ENCODE peak calls at places on chromosomes 5 and 9, in four cellular contexts. S is GM13976, F is lower lobe of right lung, Y is fibroblast of pulmonary artery. T is an unnamed sample.

GRCh38 chr9:2210201-2210600 is 195.1 kb downstream of the SMARCA2 start:
- DNase-seq in S (no peak), F (no peak), Y (no peak), T (no peak)

GRCh38 chr5:32707394-32707997 is 3.6 kb upstream of the NPR3 start:
- DNase-seq in S (peak), F (no peak), Y (peak), T (peak)

GRCh38 chr9:93636667-93637066 is 60.3 kb downstream of the PHF2 start:
- DNase-seq in S (no peak), F (no peak), Y (no peak), T (no peak)

GRCh38 chr5:72752909-72753308 is 63.6 kb upstream of the TNPO1 start:
- DNase-seq in S (no peak), F (no peak), Y (no peak), T (no peak)

GRCh38 chr5:174402224-174402812 is 322.1 kb upstream of the MSX2 start:
- DNase-seq in S (no peak), F (no peak), Y (no peak), T (no peak)

GRCh38 chr5:168798065-168799023 is 219.2 kb upstream of the PANK3 start:
- DNase-seq in S (no peak), F (no peak), Y (no peak), T (no peak)

GRCh38 chr9:90802534-90802933 is 915 bp downstream of the SYK start:
- DNase-seq in S (no peak), F (no peak), Y (no peak), T (no peak)

GRCh38 chr9:70954607-70955143 is 166.7 kb downstream of the TRPM3 start:
- DNase-seq in S (no peak), F (no peak), Y (no peak), T (no peak)

GRCh38 chr9:131951905-131952304 is 127.8 kb downstream of the MED27 start:
- DNase-seq in S (no peak), F (no peak), Y (peak), T (no peak)

GRCh38 chr5:25056846-25057245 is 412.1 kb upstream of the CDH10 start:
- DNase-seq in S (no peak), F (no peak), Y (no peak), T (no peak)

GRCh38 chr5:141822134-141822533 is 56.1 kb downstream of the PCDH1 start:
- DNase-seq in S (no peak), F (no peak), Y (peak), T (no peak)

GRCh38 chr5:171897231-171897630 is 109.2 kb downstream of the FBXW11 start:
- DNase-seq in S (no peak), F (no peak), Y (no peak), T (no peak)

GRCh38 chr5:173314166-173314952 is 13.9 kb downstream of the STC2 start:
- DNase-seq in S (no peak), F (no peak), Y (no peak), T (no peak)

GRCh38 chr9:8514760-8515159 is 715.2 kb upstream of the DMAC1 start:
- DNase-seq in S (no peak), F (no peak), Y (no peak), T (no peak)

GRCh38 chr5:93221-93980 is 1.4 kb downstream of the PLEKHG4B start:
- DNase-seq in S (no peak), F (no peak), Y (no peak), T (peak)

GRCh38 chr5:42250-42649 is 49.7 kb upstream of the PLEKHG4B start:
- DNase-seq in S (no peak), F (no peak), Y (peak), T (no peak)

GRCh38 chr9:137988701-137989100 is 111.1 kb downstream of the CACNA1B start:
- DNase-seq in S (no peak), F (no peak), Y (no peak), T (no peak)

GRCh38 chr9:99103505-99103904 is 1.4 kb upstream of the TGFBR1 start:
- DNase-seq in S (no peak), F (no peak), Y (no peak), T (no peak)

GRCh38 chr9:83432104-83432627 is 106.0 kb downstream of the FRMD3 start:
- DNase-seq in S (no peak), F (peak), Y (peak), T (no peak)

GRCh38 chr9:353077-353476 is 138.4 kb downstream of the DOCK8 start:
- DNase-seq in S (no peak), F (no peak), Y (no peak), T (no peak)

GRCh38 chr5:34698754-34699153 is 42.6 kb downstream of the RAI14 start:
- DNase-seq in S (no peak), F (peak), Y (no peak), T (no peak)

GRCh38 chr9:137673871-137674270 is 55.1 kb downstream of the EHMT1 start:
- DNase-seq in S (no peak), F (no peak), Y (peak), T (no peak)

GRCh38 chr9:2427016-2427891 is 194.3 kb upstream of the VLDLR start:
- DNase-seq in S (no peak), F (peak), Y (no peak), T (no peak)

DNA sequence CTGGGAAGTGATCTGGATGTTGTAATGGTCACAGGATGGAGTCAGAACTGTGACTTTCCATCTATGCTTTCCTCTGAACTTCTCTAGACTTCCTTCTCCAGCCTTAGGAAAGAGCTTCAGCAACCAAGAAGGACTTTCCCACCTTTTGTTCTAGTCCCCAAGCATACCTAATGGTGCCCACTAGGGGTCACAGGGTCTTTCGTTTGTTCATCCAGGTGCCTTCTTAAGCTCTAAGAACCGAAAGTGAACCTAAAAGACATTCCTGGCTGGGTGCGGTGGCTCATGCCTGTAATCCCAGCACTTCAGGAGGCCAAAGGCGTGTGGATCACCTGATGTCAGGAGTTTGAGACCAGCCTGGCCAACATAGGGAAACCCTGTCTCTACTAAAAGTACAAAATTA is 1.8 kb upstream of the WNT8A start:
- DNase-seq in S (no peak), F (no peak), Y (no peak), T (no peak)
- TF ChIP-seq CTCF in S (no peak), F (no peak), Y (no peak), T (no peak)

DNA sequence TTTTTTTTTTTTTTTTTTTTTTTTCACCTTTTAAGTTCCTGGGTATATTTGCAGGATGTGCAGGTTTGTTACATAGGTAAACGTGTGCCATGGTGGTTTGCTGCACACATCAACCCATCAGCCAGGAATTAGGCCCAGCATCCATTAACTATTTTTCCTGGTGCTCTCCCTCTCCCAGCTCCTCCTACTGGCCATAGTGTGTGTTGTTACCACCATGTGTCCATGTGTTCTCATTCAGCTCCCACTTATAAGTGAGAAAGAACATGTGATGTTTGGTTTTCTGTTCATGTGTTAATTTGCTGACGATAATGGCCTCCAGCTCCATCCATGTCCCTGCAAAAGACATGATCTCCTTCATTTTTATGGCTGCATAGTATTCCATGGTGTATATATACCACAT is 350.5 kb downstream of the MAN2A1 start:
- DNase-seq in S (no peak), F (no peak), Y (peak), T (no peak)
- TF ChIP-seq CTCF in S (no peak), F (no peak), Y (peak), T (no peak)

DNA sequence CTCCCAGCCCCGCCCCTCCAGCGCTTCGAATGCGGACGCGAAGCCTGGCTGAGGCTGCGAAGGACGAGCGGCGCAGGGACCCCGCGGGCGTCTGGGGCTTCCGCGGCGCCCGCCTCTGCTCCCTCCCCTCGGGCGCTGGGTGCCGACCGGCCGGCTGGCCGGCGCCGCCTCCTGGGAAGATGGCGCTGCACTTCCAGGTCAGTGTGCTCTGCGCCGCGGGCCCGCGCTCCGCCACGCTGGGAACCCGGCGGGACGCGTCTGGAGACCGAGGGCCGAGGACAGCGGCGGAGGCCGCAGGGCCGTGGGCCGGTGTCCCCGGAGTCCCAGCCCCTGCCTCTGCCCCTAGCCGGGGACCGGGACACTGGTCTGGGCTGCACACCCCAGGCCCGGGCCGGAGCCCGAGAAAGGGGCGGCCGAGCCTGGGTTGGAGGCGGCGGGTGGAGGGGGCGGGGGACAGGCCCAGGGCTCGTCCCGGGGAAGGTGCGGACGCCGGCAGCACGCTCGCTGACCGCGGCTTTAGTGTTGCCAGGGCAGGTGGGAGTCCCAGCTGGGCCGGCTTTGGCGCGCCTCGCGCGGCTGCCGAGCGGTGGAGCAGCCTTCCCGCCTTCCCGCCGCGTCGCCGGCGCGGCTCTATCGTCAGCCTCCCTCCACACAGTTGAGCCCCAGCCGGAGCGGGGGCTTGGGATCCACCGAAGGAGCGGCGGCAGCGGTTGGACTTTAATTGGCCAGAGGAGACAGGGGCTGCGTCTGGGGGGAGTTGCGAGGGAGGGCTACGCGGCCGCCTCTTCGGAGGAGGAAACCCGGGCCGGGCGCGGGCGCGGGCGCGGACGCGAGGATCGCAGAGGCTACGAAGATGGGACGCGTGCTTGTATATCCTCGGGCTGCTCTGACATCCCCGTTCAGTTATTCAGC is at the start of gene RANBP17:
- DNase-seq in S (no peak), F (peak), Y (peak), T (peak)
- TF ChIP-seq CTCF in S (no peak), F (no peak), Y (no peak), T (no peak)

GRCh38 chr5:140189253-140189652 is 14.3 kb downstream of the CYSTM1 start:
- DNase-seq in S (no peak), F (no peak), Y (no peak), T (no peak)
- TF ChIP-seq CTCF in S (no peak), F (no peak), Y (no peak), T (no peak)

DNA sequence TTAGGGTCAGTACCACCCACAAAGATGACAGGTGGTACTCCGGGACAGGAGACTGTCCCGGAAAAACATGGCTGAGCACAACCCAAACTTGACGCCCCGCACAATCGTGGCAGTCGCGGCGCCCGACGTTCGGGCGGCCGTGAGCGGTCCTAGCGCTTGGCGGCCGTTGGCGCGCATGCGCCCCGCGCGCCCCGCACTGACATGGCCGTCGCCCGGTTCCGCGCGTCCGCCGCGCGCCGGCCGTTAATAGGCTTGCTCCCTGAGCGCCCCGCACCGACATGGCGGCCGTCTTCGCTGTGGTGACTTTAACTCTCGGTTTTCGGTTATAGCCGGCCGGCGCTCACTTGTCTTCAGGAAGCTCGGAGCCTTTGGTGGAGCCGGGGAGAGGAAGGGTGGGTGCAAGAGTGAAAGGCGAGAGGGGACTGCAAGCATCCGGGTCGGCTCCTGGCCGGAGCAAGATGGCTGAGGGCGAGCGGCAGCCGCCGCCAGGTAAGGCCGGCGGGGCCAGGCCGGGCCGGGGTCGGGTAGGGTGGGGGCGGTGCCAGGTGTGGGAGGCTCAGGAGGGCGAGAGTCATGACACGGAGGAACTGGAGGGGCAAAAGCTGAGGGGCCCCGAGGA is at the start of gene PTPA:
- DNase-seq in S (peak), F (peak), Y (peak), T (peak)
- TF ChIP-seq CTCF in S (no peak), F (no peak), Y (no peak), T (no peak)